ENCODE peak calls at places on chromosomes 6 and 20, in five cellular contexts. X is anterior cingulate cortex; K is activated T-helper 1 cell treated with anti-CD3 and anti-CD28 coated beads, Interleukin-2, amount 50 U/mL, for 16 hours; B is skeletal muscle cell; A is ureter. Y is an unnamed sample.

GRCh38 chr6:13796781-13797180 is 17.6 kb downstream of the MCUR1 start:
- DNase-seq in X (no peak), K (no peak), B (no peak), A (no peak), Y (no peak)

GRCh38 chr20:4811661-4812181 is 90.0 kb downstream of the PRND start:
- DNase-seq in X (no peak), K (no peak), B (no peak), A (peak), Y (no peak)

GRCh38 chr20:5627463-5628050 is 122.6 kb upstream of the SHLD1 start:
- DNase-seq in X (no peak), K (no peak), B (no peak), A (no peak), Y (no peak)

GRCh38 chr20:6051505-6051904 is 2.4 kb downstream of the LRRN4 start:
- DNase-seq in X (no peak), K (no peak), B (no peak), A (no peak), Y (no peak)

GRCh38 chr6:17966451-17966850 is 21.0 kb downstream of the KIF13A start:
- DNase-seq in X (no peak), K (no peak), B (no peak), A (no peak), Y (no peak)

GRCh38 chr6:157631388-157631787 is 191.7 kb upstream of the SNX9 start:
- DNase-seq in X (no peak), K (no peak), B (no peak), A (no peak), Y (no peak)

GRCh38 chr6:108565893-108566292 is 5.2 kb downstream of the FOXO3 start:
- DNase-seq in X (no peak), K (no peak), B (peak), A (peak), Y (no peak)

GRCh38 chr20:15799871-15800270 is 773.4 kb downstream of the KIF16B start:
- DNase-seq in X (no peak), K (no peak), B (peak), A (no peak), Y (no peak)

GRCh38 chr6:13044390-13044789 is 283.9 kb downstream of the TBC1D7 start:
- DNase-seq in X (peak), K (no peak), B (no peak), A (no peak), Y (no peak)

GRCh38 chr20:63020681-63021080 is 13.9 kb upstream of the BHLHE23 start:
- DNase-seq in X (no peak), K (no peak), B (no peak), A (no peak), Y (no peak)

GRCh38 chr6:91098006-91098405 is 511.1 kb upstream of the MAP3K7 start:
- DNase-seq in X (no peak), K (no peak), B (no peak), A (no peak), Y (no peak)

GRCh38 chr6:133769463-133769862 is 119.5 kb upstream of the TCF21 start:
- DNase-seq in X (no peak), K (no peak), B (no peak), A (no peak), Y (no peak)

GRCh38 chr6:13741358-13741757 is 29.7 kb upstream of the RANBP9 start:
- DNase-seq in X (peak), K (no peak), B (no peak), A (no peak), Y (no peak)

GRCh38 chr6:58290177-58290576 is 972.7 kb downstream of the PRIM2 start:
- DNase-seq in X (no peak), K (no peak), B (no peak), A (no peak), Y (no peak)

GRCh38 chr20:251352-251751 is 6.2 kb upstream of the DEFB132 start:
- DNase-seq in X (no peak), K (no peak), B (no peak), A (no peak), Y (no peak)

Y was measured in NCI-H1048.